ENCODE peak calls at places on chromosomes 12 and 14, in ten cellular contexts. O is mucosa of gallbladder; X is astrocyte; F is sciatic nerve; V is neural crest cell; G is GF-D8; I is left cardiac atrium; E is C1 segment of cervical spinal cord; C is CD8-positive, alpha-beta T cell; U is NCI-H2107. P is an unnamed sample.

GRCh38 chr12:52924764-52925716 is 20.2 kb upstream of the KRT8 start:
- DNase-seq in X (peak; percentile 99), E (no peak), V (no peak), U (no peak), F (no peak), I (peak; percentile 36), G (no peak), C (no peak), O (peak; percentile 54), P (no peak)

GRCh38 chr14:36538051-36538450 is 18.0 kb upstream of the NKX2-1 start:
- DNase-seq in F (no peak), O (no peak), U (no peak), V (no peak), G (no peak), I (no peak), E (no peak), C (no peak), X (no peak), P (no peak)

GRCh38 chr12:43776498-43776897 is 17.7 kb downstream of the IRAK4 start:
- DNase-seq in X (no peak), U (no peak), G (no peak), E (no peak), V (no peak), C (no peak), I (no peak), O (no peak), F (no peak), P (no peak)

GRCh38 chr14:67241416-67242362 is at the start of gene PALS1:
- DNase-seq in O (peak; percentile 43), U (peak; percentile 68), X (peak; percentile 84), V (peak; percentile 74), I (no peak), E (peak; percentile 46), F (no peak), C (no peak), G (no peak), P (peak; percentile 38)

GRCh38 chr12:107402041-107403022 is 283.3 kb upstream of the PWP1 start:
- DNase-seq in X (peak; percentile 50), G (no peak), C (peak; percentile 35), U (peak; percentile 18), E (no peak), F (no peak), O (peak; percentile 53), I (peak; percentile 27), V (peak; percentile 42), P (peak; percentile 17)

GRCh38 chr14:71610149-71610548 is 322.1 kb upstream of the RGS6 start:
- DNase-seq in X (no peak), U (no peak), C (no peak), I (no peak), G (no peak), O (no peak), E (no peak), V (no peak), F (no peak), P (no peak)

GRCh38 chr14:104742586-104743455 is 10.1 kb upstream of the SIVA1 start:
- DNase-seq in C (no peak), G (no peak), U (no peak), V (no peak), I (no peak), E (no peak), F (no peak), O (no peak), X (no peak), P (no peak)

GRCh38 chr12:42812086-42812485 is 222.5 kb upstream of the PRICKLE1 start:
- DNase-seq in V (no peak), E (no peak), F (no peak), C (no peak), U (no peak), G (no peak), X (peak; percentile 63), O (no peak), I (no peak), P (no peak)